ENCODE peak calls at places on chromosomes 3 and 15, in six cellular contexts. O, Z, F, C, U and V are unnamed samples.
A peak's percentile ranks its signal among the peaks of the same experiment; 100 is the strongest.

GRCh38 chr3:15390460-15390859 is 36.9 kb downstream of the METTL6 start:
- DNase-seq in O (no peak), Z (no peak), F (no peak), C (no peak), U (no peak), V (peak; percentile 81)

GRCh38 chr3:114706591-114707224 is 412.9 kb downstream of the TIGIT start:
- DNase-seq in O (peak; percentile 86), Z (no peak), F (no peak), C (no peak), U (no peak), V (no peak)

GRCh38 chr3:107663266-107663665 is 140.5 kb downstream of the BBX start:
- DNase-seq in O (no peak), Z (no peak), F (no peak), C (no peak), U (no peak), V (no peak)

GRCh38 chr15:76514292-76514691 is 177.7 kb downstream of the ISL2 start:
- DNase-seq in O (no peak), Z (no peak), F (no peak), C (no peak), U (no peak), V (no peak)

GRCh38 chr3:13850161-13850945 is 29.5 kb downstream of the WNT7A start:
- DNase-seq in O (no peak), Z (no peak), F (no peak), C (no peak), U (no peak), V (no peak)

GRCh38 chr15:90711418-90711824 is 5.7 kb upstream of the BLM start:
- DNase-seq in O (no peak), Z (no peak), F (no peak), C (no peak), U (no peak), V (no peak)

GRCh38 chr15:95041297-95041696 is 809.9 kb downstream of the MCTP2 start:
- DNase-seq in O (no peak), Z (no peak), F (no peak), C (no peak), U (no peak), V (no peak)

GRCh38 chr15:43958894-43959330 is 132.1 kb downstream of the WDR76 start:
- DNase-seq in O (peak; percentile 94), Z (no peak), F (no peak), C (no peak), U (no peak), V (no peak)

GRCh38 chr3:58351920-58352319 is 19.2 kb downstream of the PXK start:
- DNase-seq in O (no peak), Z (no peak), F (no peak), C (no peak), U (no peak), V (no peak)

GRCh38 chr3:38554127-38554827 is 58.1 kb downstream of the EXOG start:
- DNase-seq in O (no peak), Z (no peak), F (no peak), C (no peak), U (no peak), V (peak; percentile 53)

GRCh38 chr3:185549111-185549510 is 3.3 kb downstream of the LIPH start:
- DNase-seq in O (peak; percentile 98), Z (no peak), F (no peak), C (no peak), U (peak; percentile 67), V (no peak)

GRCh38 chr3:44468572-44469520 is 8.6 kb downstream of the ZNF445 start:
- DNase-seq in O (peak; percentile 57), Z (no peak), F (no peak), C (no peak), U (no peak), V (no peak)

GRCh38 chr15:95405447-95405846 is 925.1 kb upstream of the NR2F2 start:
- DNase-seq in O (peak; percentile 62), Z (no peak), F (no peak), C (no peak), U (no peak), V (no peak)

GRCh38 chr3:11616551-11616950 is 27.2 kb downstream of the VGLL4 start:
- DNase-seq in O (no peak), Z (no peak), F (no peak), C (no peak), U (no peak), V (no peak)

GRCh38 chr15:35319354-35319753 is 226.6 kb downstream of the DPH6 start:
- DNase-seq in O (no peak), Z (no peak), F (no peak), C (no peak), U (no peak), V (no peak)

GRCh38 chr3:46187876-46188275 is 20.2 kb downstream of the CCR1 start:
- DNase-seq in O (peak; percentile 58), Z (no peak), F (no peak), C (no peak), U (no peak), V (no peak)

GRCh38 chr3:22960326-22960984 is 242.7 kb upstream of the UBE2E2 start:
- DNase-seq in O (peak; percentile 26), Z (no peak), F (no peak), C (peak; percentile 32), U (peak; percentile 67), V (no peak)

GRCh38 chr15:40769310-40770146 is at the start of gene C15orf62:
- DNase-seq in O (peak; percentile 31), Z (no peak), F (no peak), C (peak; percentile 66), U (no peak), V (no peak)

GRCh38 chr3:23919628-23920027 is 2.7 kb downstream of the RPL15 start:
- DNase-seq in O (no peak), Z (no peak), F (no peak), C (no peak), U (no peak), V (no peak)

GRCh38 chr3:10240799-10241198 is 7.5 kb upstream of the TATDN2 start:
- DNase-seq in O (no peak), Z (no peak), F (no peak), C (no peak), U (no peak), V (no peak)

GRCh38 chr3:47283596-47284364 is 1.0 kb downstream of the KLHL18 start:
- DNase-seq in O (no peak), Z (no peak), F (no peak), C (peak; percentile 20), U (peak; percentile 18), V (no peak)

GRCh38 chr15:32993285-32993684 is 201.2 kb downstream of the FMN1 start:
- DNase-seq in O (no peak), Z (no peak), F (no peak), C (no peak), U (no peak), V (no peak)

GRCh38 chr3:142270407-142270806 is 45.0 kb upstream of the GK5 start:
- DNase-seq in O (no peak), Z (no peak), F (no peak), C (no peak), U (no peak), V (no peak)

GRCh38 chr3:197458179-197458707 is 97.5 kb downstream of the BDH1 start:
- DNase-seq in O (peak; percentile 13), Z (no peak), F (no peak), C (peak; percentile 60), U (peak; percentile 57), V (no peak)

GRCh38 chr3:50392101-50392715 is 32.9 kb upstream of the TMEM115 start:
- DNase-seq in O (no peak), Z (no peak), F (no peak), C (no peak), U (no peak), V (no peak)

GRCh38 chr3:63934041-63934440 is 21.9 kb upstream of the SCAANT1 start:
- DNase-seq in O (no peak), Z (no peak), F (no peak), C (no peak), U (no peak), V (no peak)

GRCh38 chr3:110384601-110385000 is 687.0 kb upstream of the NECTIN3 start:
- DNase-seq in O (peak; percentile 84), Z (no peak), F (no peak), C (no peak), U (no peak), V (no peak)

GRCh38 chr3:14369675-14370669 is 32.4 kb upstream of the SLC6A6 start:
- DNase-seq in O (no peak), Z (peak; percentile 50), F (no peak), C (peak; percentile 76), U (no peak), V (no peak)

GRCh38 chr3:178507507-178508442 is 28.5 kb upstream of the KCNMB2 start:
- DNase-seq in O (no peak), Z (no peak), F (no peak), C (no peak), U (no peak), V (no peak)

GRCh38 chr3:79369306-79369705 is 398.5 kb downstream of the ROBO1 start:
- DNase-seq in O (peak; percentile 43), Z (no peak), F (no peak), C (no peak), U (no peak), V (no peak)

GRCh38 chr15:90638241-90638691 is 78.9 kb upstream of the BLM start:
- DNase-seq in O (no peak), Z (no peak), F (no peak), C (no peak), U (no peak), V (peak; percentile 7)

GRCh38 chr15:22788004-22788403 is 1.6 kb downstream of the NIPA1 start:
- DNase-seq in O (no peak), Z (no peak), F (no peak), C (peak; percentile 7), U (no peak), V (no peak)
- TF ChIP-seq POLR2A in O (no peak), Z (no peak), F (no peak), C (no peak), U (no peak), V (no peak)

DNA sequence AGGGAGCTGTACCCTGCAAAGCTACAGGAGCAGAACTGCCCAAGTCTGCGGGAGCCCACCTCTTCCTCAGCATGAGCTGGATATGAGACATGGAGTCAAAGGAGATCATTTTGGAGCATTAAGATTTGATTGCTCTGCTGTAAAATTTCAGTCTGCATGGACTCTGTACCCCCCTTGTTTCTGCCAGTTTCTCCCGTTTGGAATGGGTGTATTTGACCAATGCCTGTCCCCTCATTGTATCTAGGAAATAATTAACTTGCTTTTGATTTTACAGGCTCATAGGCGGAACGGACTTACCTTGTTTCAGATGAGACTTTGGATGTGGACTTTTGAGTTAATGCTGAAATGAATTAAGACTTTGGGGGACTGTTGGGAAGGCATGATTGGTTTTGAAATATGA is 18.3 kb downstream of the RNF13 start:
- DNase-seq in O (no peak), Z (no peak), F (no peak), C (no peak), U (no peak), V (no peak)
- TF ChIP-seq CTCF in O (no peak), Z (no peak), F (no peak), C (no peak), U (no peak), V (no peak)

GRCh38 chr3:41241800-41242571 is 42.7 kb downstream of the CTNNB1 start:
- DNase-seq in O (no peak), Z (no peak), F (no peak), C (no peak), U (no peak), V (no peak)
- TF ChIP-seq POLR2A in O (no peak), Z (no peak), F (no peak), C (no peak), U (no peak), V (no peak)

DNA sequence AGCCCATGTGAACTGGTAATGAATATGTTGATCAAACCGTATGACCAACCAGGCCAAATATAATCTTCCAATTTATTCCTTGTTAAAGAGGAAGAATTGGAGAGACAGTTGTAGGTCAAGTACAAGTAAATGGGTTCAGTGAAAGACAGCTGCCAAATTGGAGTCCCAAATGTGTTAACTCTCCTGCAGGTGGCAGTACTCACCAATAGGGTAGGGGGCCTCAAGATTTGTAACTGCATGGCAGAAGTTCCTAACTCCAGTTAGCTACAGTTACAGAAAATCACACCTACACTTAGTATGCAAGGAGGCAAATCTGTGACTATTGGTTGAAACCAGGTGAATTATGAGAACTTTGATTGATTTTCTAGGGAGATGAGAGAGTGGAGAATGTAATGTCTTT is 278.0 kb downstream of the ZBBX start:
- DNase-seq in O (no peak), Z (no peak), F (no peak), C (no peak), U (no peak), V (no peak)
- TF ChIP-seq CTCF in O (no peak), Z (peak; percentile 45), F (no peak), C (no peak), U (no peak), V (no peak)